ENCODE peak calls at places on chromosomes 5 and 9, in nine cellular contexts. X is CD8-positive, alpha-beta T cell; R is stimulated activated CD8-positive, alpha-beta memory T cell treated with anti-CD3 and anti-CD28 coated beads, Interleukin-7, amount 100 ng/mL, for 48 hours; O is activated CD8-positive, alpha-beta memory T cell treated with anti-CD3 and anti-CD28 coated beads for 48 hours; C is IMR-90; Z is D341Med; M is natural killer cell; I is caudate nucleus; S is neural crest cell. E is an unnamed sample.

GRCh38 chr5:122182491-122182921 is 53.2 kb downstream of the ZNF474 start:
- DNase-seq in X (no peak), R (no peak), O (no peak), C (peak; percentile 89), Z (peak; percentile 57), M (no peak), I (no peak), S (no peak), E (no peak)

GRCh38 chr9:116124472-116125040 is 29.0 kb upstream of the PAPPA start:
- DNase-seq in X (no peak), R (no peak), O (no peak), C (peak; percentile 62), Z (no peak), M (no peak), I (no peak), S (no peak), E (no peak)

GRCh38 chr5:105230516-105230915 is 1667.9 kb upstream of the NUDT12 start:
- DNase-seq in X (no peak), R (no peak), O (no peak), C (no peak), Z (no peak), M (no peak), I (no peak), S (no peak), E (no peak)

GRCh38 chr5:74028406-74028805 is 402.4 kb downstream of the ARHGEF28 start:
- DNase-seq in X (no peak), R (no peak), O (no peak), C (peak; percentile 18), Z (no peak), M (no peak), I (no peak), S (no peak), E (no peak)

GRCh38 chr5:122220498-122220897 is 91.2 kb downstream of the ZNF474 start:
- DNase-seq in X (no peak), R (no peak), O (no peak), C (no peak), Z (no peak), M (no peak), I (no peak), S (no peak), E (no peak)

GRCh38 chr9:131585375-131585774 is 40.1 kb downstream of the PRRT1B start:
- DNase-seq in X (peak; percentile 38), R (peak; percentile 20), O (no peak), C (peak; percentile 7), Z (no peak), M (peak; percentile 44), I (no peak), S (no peak), E (no peak)

GRCh38 chr9:31389075-31389474 is 995.4 kb upstream of the ACO1 start:
- DNase-seq in X (no peak), R (no peak), O (no peak), C (no peak), Z (no peak), M (no peak), I (no peak), S (no peak), E (no peak)

GRCh38 chr5:175867587-175868347 is 3.6 kb upstream of the CPLX2 start:
- DNase-seq in X (no peak), R (no peak), O (no peak), C (no peak), Z (peak; percentile 68), M (no peak), I (no peak), S (no peak), E (no peak)

GRCh38 chr9:127349483-127350127 is 47.4 kb upstream of the SLC2A8 start:
- DNase-seq in X (no peak), R (no peak), O (no peak), C (no peak), Z (no peak), M (no peak), I (no peak), S (no peak), E (no peak)

GRCh38 chr5:41871866-41872265 is 1.6 kb upstream of the OXCT1 start:
- DNase-seq in X (no peak), R (no peak), O (no peak), C (peak; percentile 33), Z (no peak), M (no peak), I (peak; percentile 9), S (no peak), E (no peak)

GRCh38 chr5:64074533-64074932 is 91.1 kb upstream of the RNF180 start:
- DNase-seq in X (no peak), R (no peak), O (no peak), C (peak; percentile 3), Z (peak; percentile 61), M (no peak), I (no peak), S (peak; percentile 16), E (no peak)

GRCh38 chr9:85900504-85901201 is 40.3 kb upstream of the NAA35 start:
- DNase-seq in X (no peak), R (peak; percentile 5), O (no peak), C (peak; percentile 36), Z (peak; percentile 65), M (peak; percentile 46), I (peak; percentile 2), S (peak; percentile 38), E (no peak)

GRCh38 chr5:168073991-168074800 is 217.2 kb upstream of the WWC1 start:
- DNase-seq in X (no peak), R (no peak), O (no peak), C (no peak), Z (no peak), M (no peak), I (no peak), S (no peak), E (no peak)

GRCh38 chr5:4410151-4410550 is 730.0 kb upstream of the ADAMTS16 start:
- DNase-seq in X (no peak), R (no peak), O (no peak), C (no peak), Z (no peak), M (no peak), I (no peak), S (no peak), E (no peak)

GRCh38 chr9:103361906-103362305 is 366.8 kb downstream of the CYLC2 start:
- DNase-seq in X (no peak), R (no peak), O (no peak), C (no peak), Z (no peak), M (no peak), I (no peak), S (no peak), E (no peak)

GRCh38 chr5:115170924-115171510 is 1.3 kb upstream of the TRIM36 start:
- DNase-seq in X (no peak), R (no peak), O (no peak), C (no peak), Z (peak; percentile 53), M (no peak), I (no peak), S (no peak), E (no peak)

GRCh38 chr9:78515108-78515507 is 218.2 kb downstream of the PSAT1 start:
- DNase-seq in X (no peak), R (no peak), O (no peak), C (no peak), Z (no peak), M (no peak), I (no peak), S (no peak), E (no peak)

GRCh38 chr5:139415221-139415861 is 11.5 kb upstream of the SPATA24 start:
- DNase-seq in X (no peak), R (no peak), O (no peak), C (no peak), Z (no peak), M (no peak), I (peak; percentile 82), S (no peak), E (no peak)